ENCODE peak calls at places on chromosomes 7 and 10, in seven cellular contexts. L is astrocyte of the cerebellum, O is BJ, K is GM12865, M is left ventricle myocardium inferior, Q is Caco-2, D is fibroblast of mammary gland. H is an unnamed sample.

GRCh38 chr7:44387427-44387826 is 62.0 kb upstream of the CAMK2B start:
- DNase-seq in L (no peak), O (no peak), K (no peak), M (no peak), Q (no peak), D (no peak), H (no peak)

GRCh38 chr7:108109216-108109908 is 20.8 kb downstream of the LAMB4 start:
- DNase-seq in L (no peak), O (no peak), K (peak), M (no peak), Q (no peak), D (peak), H (no peak)

GRCh38 chr7:673681-674453 is 52.6 kb upstream of the DNAAF5 start:
- DNase-seq in L (no peak), O (no peak), K (no peak), M (no peak), Q (no peak), D (no peak), H (no peak)

GRCh38 chr10:74599676-74600075 is 226.7 kb upstream of the KAT6B start:
- DNase-seq in L (no peak), O (no peak), K (no peak), M (no peak), Q (no peak), D (no peak), H (no peak)

GRCh38 chr7:22445140-22445722 is 54.8 kb downstream of the STEAP1B start:
- DNase-seq in L (no peak), O (no peak), K (peak), M (peak), Q (no peak), D (no peak), H (no peak)

GRCh38 chr7:130850960-130851359 is 117.0 kb upstream of the KLF14 start:
- DNase-seq in L (no peak), O (no peak), K (no peak), M (no peak), Q (no peak), D (peak), H (no peak)

GRCh38 chr10:61617180-61617579 is 45.5 kb upstream of the CABCOCO1 start:
- DNase-seq in L (no peak), O (no peak), K (no peak), M (no peak), Q (no peak), D (no peak), H (no peak)

GRCh38 chr7:70189261-70189660 is 591.0 kb downstream of the AUTS2 start:
- DNase-seq in L (no peak), O (no peak), K (no peak), M (no peak), Q (no peak), D (peak), H (peak)

GRCh38 chr10:113347508-113347907 is 205.3 kb upstream of the HABP2 start:
- DNase-seq in L (no peak), O (no peak), K (no peak), M (peak), Q (no peak), D (no peak), H (no peak)

GRCh38 chr10:78570633-78571032 is 498.1 kb upstream of the ZMIZ1 start:
- DNase-seq in L (no peak), O (no peak), K (no peak), M (no peak), Q (no peak), D (no peak), H (no peak)

GRCh38 chr10:12423896-12424295 is 74.5 kb downstream of the CAMK1D start:
- DNase-seq in L (no peak), O (no peak), K (no peak), M (no peak), Q (peak), D (no peak), H (no peak)

GRCh38 chr7:62361-63116 is 129.8 kb upstream of the FAM20C start:
- DNase-seq in L (no peak), O (no peak), K (no peak), M (no peak), Q (peak), D (no peak), H (no peak)

GRCh38 chr7:106883627-106884026 is 18.5 kb downstream of the PIK3CG start:
- DNase-seq in L (no peak), O (no peak), K (no peak), M (no peak), Q (no peak), D (no peak), H (no peak)

GRCh38 chr7:7185382-7185989 is 3.1 kb downstream of the C1GALT1 start:
- DNase-seq in L (no peak), O (no peak), K (no peak), M (no peak), Q (no peak), D (no peak), H (no peak)
- H3K4me3 ChIP-seq in L (no peak), O (no peak), K (no peak), M (no peak), Q (no peak), D (no peak), H (peak)

GRCh38 chr7:4845740-4846142 is 16.1 kb downstream of the PAPOLB start:
- DNase-seq in L (no peak), O (no peak), K (no peak), M (peak), Q (no peak), D (peak), H (no peak)
- TF ChIP-seq CTCF in L (peak), O (peak), K (no peak), M (peak), Q (no peak), D (no peak), H (peak)

GRCh38 chr7:27191716-27192545 is 6.9 kb upstream of the HOXA11 start:
- DNase-seq in L (no peak), O (no peak), K (no peak), M (no peak), Q (peak), D (no peak), H (no peak)

GRCh38 chr7:27192546-27193334 is 7.2 kb downstream of the HOXA13 start:
- DNase-seq in L (no peak), O (no peak), K (no peak), M (no peak), Q (no peak), D (no peak), H (no peak)

GRCh38 chr7:27189560-27190283 is 4.7 kb upstream of the HOXA11 start:
- DNase-seq in L (no peak), O (no peak), K (no peak), M (no peak), Q (peak), D (no peak), H (no peak)

GRCh38 chr7:27190284-27190748 is 5.3 kb upstream of the HOXA11 start:
- DNase-seq in L (no peak), O (no peak), K (no peak), M (no peak), Q (no peak), D (no peak), H (no peak)

DNA sequence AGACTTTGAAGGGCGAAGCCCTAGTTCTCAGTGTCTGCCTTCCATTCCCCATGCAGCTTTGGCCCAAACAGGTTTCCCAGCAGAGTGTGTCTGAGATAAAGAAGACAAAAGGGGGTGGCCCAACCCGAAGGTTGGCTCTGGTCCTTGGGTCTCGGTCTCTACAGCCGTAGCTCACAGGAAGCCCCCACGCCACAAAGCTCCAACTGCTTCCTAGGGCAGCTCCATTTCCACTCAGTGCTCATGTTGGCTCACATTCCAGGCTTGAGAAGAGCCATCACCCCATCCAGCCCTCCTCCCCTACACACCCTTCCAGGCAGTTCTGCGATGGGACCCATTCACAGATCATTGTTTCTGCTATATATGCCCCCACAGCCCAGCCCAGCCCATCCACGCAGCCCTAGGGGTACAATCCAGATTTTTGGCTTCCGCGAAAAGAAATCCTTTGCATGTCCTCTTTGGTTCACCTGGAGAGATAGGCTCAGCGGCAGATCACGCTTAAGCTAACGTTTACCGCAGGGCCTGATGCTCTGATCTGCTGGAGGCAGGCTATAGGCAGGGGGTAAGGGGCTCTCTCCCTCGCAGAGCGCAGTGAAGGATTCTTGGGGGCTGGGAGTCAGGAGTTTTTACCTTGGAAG is 6.2 kb upstream of the HOXA11 start:
- DNase-seq in L (no peak), O (no peak), K (no peak), M (no peak), Q (peak), D (no peak), H (no peak)
- H3K4me3 ChIP-seq in L (no peak), O (peak), K (no peak), M (no peak), Q (no peak), D (no peak), H (no peak)

GRCh38 chr7:16465469-16466086 is at the start of gene SOSTDC1:
- DNase-seq in L (peak), O (no peak), K (no peak), M (no peak), Q (no peak), D (peak), H (peak)
- TF ChIP-seq CTCF in L (no peak), O (no peak), K (no peak), M (no peak), Q (no peak), D (no peak), H (no peak)

GRCh38 chr10:115001506-115002381 is 63.7 kb downstream of the TRUB1 start:
- DNase-seq in L (no peak), O (no peak), K (peak), M (no peak), Q (no peak), D (peak), H (no peak)
- H3K4me3 ChIP-seq in L (no peak), O (peak), K (no peak), M (peak), Q (no peak), D (no peak), H (peak)

GRCh38 chr7:141231018-141231792 is 157.3 kb downstream of the TMEM178B start:
- DNase-seq in L (peak), O (no peak), K (peak), M (peak), Q (peak), D (peak), H (no peak)
- TF ChIP-seq CTCF in L (peak), O (peak), K (peak), M (peak), Q (peak), D (peak), H (peak)

H was measured in retinal pigment epithelial cell.